ENCODE peak calls at places on chromosomes 3 and 15, in nine cellular contexts. E, O, H, S, T, W, N, Z and G are unnamed samples.

GRCh38 chr15:57003418-57003817 is 85.0 kb downstream of the TCF12 start:
- DNase-seq in T (peak; percentile 72), O (no peak), Z (no peak), W (no peak), S (peak; percentile 93), N (peak; percentile 87), H (no peak), E (no peak), G (no peak)

GRCh38 chr3:179450901-179451334 is 352 bp downstream of the GNB4 start:
- DNase-seq in O (no peak), S (peak; percentile 23), N (peak; percentile 25), E (peak; percentile 93), Z (no peak), T (no peak), H (no peak), W (no peak), G (peak; percentile 32)

GRCh38 chr3:41863024-41863423 is 98.9 kb downstream of the ULK4 start:
- DNase-seq in S (no peak), H (no peak), Z (no peak), T (peak; percentile 58), W (peak; percentile 55), O (peak; percentile 14), E (no peak), N (no peak), G (no peak)

GRCh38 chr3:56119575-56120349 is 348.5 kb downstream of the ERC2 start:
- DNase-seq in H (no peak), W (no peak), S (peak; percentile 18), E (no peak), N (no peak), Z (no peak), T (peak; percentile 32), O (no peak), G (peak; percentile 24)

GRCh38 chr3:43418601-43419272 is 132.4 kb downstream of the SNRK start:
- DNase-seq in T (peak; percentile 86), W (no peak), N (no peak), S (peak; percentile 71), O (no peak), Z (no peak), E (no peak), H (no peak), G (no peak)

GRCh38 chr15:79171320-79172031 is 80.9 kb upstream of the RASGRF1 start:
- DNase-seq in Z (no peak), E (no peak), H (no peak), W (peak; percentile 43), N (no peak), O (no peak), T (no peak), S (no peak), G (no peak)

GRCh38 chr3:12662593-12663310 is 1.2 kb downstream of the RAF1 start:
- DNase-seq in O (peak; percentile 24), H (peak; percentile 64), W (no peak), T (peak; percentile 45), N (no peak), E (peak; percentile 84), Z (peak; percentile 54), S (peak; percentile 55), G (peak; percentile 11)

GRCh38 chr15:96969892-96970710 is 639.6 kb downstream of the NR2F2 start:
- DNase-seq in W (no peak), E (peak; percentile 50), O (no peak), N (no peak), T (no peak), Z (no peak), S (no peak), H (no peak), G (no peak)

GRCh38 chr3:38647217-38647970 is 2.1 kb downstream of the SCN5A start:
- DNase-seq in S (no peak), Z (no peak), T (no peak), E (no peak), H (no peak), W (no peak), N (no peak), O (no peak), G (no peak)

GRCh38 chr3:38645601-38646000 is 3.9 kb downstream of the SCN5A start:
- DNase-seq in N (no peak), T (no peak), O (no peak), S (no peak), E (no peak), H (no peak), Z (no peak), W (no peak), G (no peak)

GRCh38 chr3:38648024-38648658 is 1.3 kb downstream of the SCN5A start:
- DNase-seq in T (no peak), S (no peak), H (no peak), N (no peak), O (no peak), W (peak; percentile 39), E (no peak), Z (no peak), G (no peak)

GRCh38 chr3:38646062-38646461 is 3.4 kb downstream of the SCN5A start:
- DNase-seq in E (no peak), T (no peak), O (no peak), S (no peak), N (no peak), W (peak; percentile 28), Z (no peak), H (no peak), G (no peak)

DNA sequence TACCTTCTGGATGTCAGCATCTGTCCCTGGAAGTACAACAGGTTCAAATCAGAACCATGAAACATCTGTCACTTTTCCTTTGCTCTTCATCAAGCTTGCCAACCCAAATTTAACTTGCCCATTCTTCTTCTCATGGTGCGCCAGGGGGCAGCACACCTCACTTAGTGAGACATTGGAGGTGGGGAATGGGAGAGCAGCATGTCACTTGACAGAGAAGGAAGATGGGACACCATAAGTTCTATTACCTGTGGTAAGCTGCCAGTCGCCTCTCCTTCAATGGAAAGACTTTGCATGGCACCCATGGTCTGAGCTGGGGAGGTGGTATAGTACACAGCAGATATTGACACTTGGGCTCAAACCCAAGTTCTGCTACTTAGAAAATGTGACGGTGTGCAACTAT is 2.9 kb downstream of the SCN5A start:
- DNase-seq in W (peak; percentile 49), S (peak; percentile 34), T (peak; percentile 32), H (peak; percentile 39), E (no peak), N (no peak), Z (no peak), O (no peak), G (no peak)
- TF ChIP-seq CTCF in W (peak; percentile 75), S (peak; percentile 51), T (peak; percentile 60), H (peak; percentile 7), E (no peak), N (peak; percentile 67), Z (no peak), O (peak; percentile 24), G (peak; percentile 14)

GRCh38 chr3:167772992-167773391 is 37.5 kb downstream of the SERPINI1 start:
- DNase-seq in O (no peak), T (no peak), S (no peak), N (no peak), H (no peak), E (no peak), Z (no peak), W (no peak), G (no peak)
- H3K27ac ChIP-seq in O (no peak overlapping the region), T (no peak overlapping the region), S (no peak overlapping the region), N (no peak overlapping the region), H (no peak overlapping the region), E (no peak overlapping the region), Z (no peak overlapping the region), W (no peak overlapping the region), G (no peak overlapping the region)

GRCh38 chr3:44867421-44868111 is 5.9 kb downstream of the TMEM42 start:
- DNase-seq in O (no peak), H (no peak), S (no peak), T (no peak), Z (no peak), N (no peak), W (no peak), E (no peak), G (no peak)

GRCh38 chr3:44860117-44860516 is 1.6 kb upstream of the TMEM42 start:
- DNase-seq in O (no peak), W (no peak), T (no peak), H (no peak), E (no peak), S (no peak), N (no peak), Z (no peak), G (no peak)

GRCh38 chr3:44862221-44862637 is 517 bp downstream of the TMEM42 start:
- DNase-seq in Z (no peak), O (peak; percentile 18), W (no peak), T (peak; percentile 11), E (no peak), S (peak; percentile 19), N (peak; percentile 7), H (no peak), G (peak; percentile 12)

GRCh38 chr3:44865272-44866005 is 3.7 kb downstream of the TMEM42 start:
- DNase-seq in Z (no peak), W (no peak), N (no peak), S (peak; percentile 76), H (no peak), T (no peak), O (no peak), E (no peak), G (no peak)

DNA sequence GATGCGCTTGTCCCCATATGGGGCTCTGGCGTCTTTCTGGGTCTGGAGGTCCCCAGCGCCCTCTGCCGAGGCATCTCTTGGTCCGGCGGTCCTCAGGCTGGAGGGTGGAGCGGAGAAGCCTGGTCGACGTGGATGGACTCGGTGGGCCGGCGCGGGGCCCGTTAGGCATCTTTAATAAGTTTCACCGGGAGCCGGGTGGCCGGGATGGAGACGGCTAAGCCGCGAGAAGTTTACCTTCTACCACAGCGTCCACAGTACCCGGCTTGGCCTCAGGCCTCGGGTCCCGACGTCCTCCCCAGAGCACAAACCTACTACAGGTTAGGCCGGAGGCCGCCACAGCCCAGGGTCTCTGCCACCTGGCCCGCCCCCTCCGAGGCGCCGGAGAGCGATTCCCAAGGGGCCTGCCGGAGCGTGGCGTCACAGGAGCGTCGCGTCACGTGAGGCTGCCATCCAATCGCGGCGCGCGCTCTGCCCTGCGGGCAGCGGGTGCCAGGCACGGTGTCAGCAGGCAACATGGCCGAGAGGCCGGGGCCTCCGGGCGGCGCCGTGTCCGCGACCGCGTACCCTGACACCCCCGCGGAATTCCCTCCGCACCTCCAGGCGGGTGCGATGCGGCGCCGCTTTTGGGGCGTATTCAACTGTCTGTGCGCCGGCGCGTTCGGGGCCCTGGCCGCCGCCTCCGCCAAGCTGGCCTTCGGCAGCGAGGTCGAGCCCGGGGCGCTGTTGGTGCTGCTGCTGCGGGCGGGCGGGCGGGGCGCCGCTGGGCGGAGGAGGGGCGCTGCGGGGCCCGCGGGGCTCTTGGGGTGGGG is at the start of gene TMEM42:
- DNase-seq in E (peak; percentile 97), T (peak; percentile 59), Z (peak; percentile 94), H (peak; percentile 93), W (peak; percentile 96), N (peak; percentile 79), O (peak; percentile 94), S (peak; percentile 90), G (peak; percentile 81)
- TF ChIP-seq CTCF in E (no peak), T (no peak), Z (peak; percentile 19), H (no peak), W (peak; percentile 32), N (peak; percentile 57), O (peak; percentile 34), S (peak; percentile 37), G (no peak)

DNA sequence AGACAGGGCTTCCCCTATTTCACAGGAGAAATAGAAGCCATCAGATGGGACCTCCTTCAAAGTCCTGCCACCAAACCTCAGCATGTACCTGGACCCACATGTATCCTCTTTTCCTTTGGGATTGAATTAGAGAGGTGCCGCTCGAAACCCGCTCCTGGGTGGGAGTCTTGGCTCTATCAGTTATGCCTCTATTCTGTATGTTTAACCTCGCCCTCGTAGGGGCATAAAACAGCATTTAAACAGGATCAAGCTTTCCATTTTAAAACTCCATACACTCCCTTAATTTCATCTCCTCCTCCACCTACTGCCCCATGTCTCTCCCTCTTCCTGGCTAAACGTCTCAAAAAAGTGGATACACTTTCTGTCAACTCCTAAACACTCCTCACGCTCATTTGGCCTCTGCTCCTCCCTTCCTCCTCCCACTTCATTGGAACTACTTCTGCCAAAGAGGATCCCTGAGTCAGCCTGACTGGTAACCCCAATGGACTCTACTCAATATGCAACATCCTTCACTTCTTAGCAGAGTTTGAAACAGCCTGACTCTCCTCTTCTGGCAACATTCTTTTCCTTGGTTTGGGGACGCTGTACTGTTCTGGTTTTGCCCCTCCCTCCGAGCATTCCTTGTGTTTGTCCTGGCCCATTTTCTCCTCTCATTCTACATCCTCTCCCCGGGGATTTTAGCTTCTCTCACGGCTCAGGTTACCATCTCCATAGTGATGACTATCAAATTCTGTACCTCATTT is 23.0 kb upstream of the MUC20 start:
- DNase-seq in N (peak; percentile 93), H (peak; percentile 6), E (no peak), O (no peak), Z (no peak), T (peak; percentile 55), S (peak; percentile 88), W (no peak), G (peak; percentile 81)
- H3K27ac ChIP-seq in N (peak overlapping the region; percentile 42), H (no peak overlapping the region), E (no peak overlapping the region), O (no peak overlapping the region), Z (no peak overlapping the region), T (no peak overlapping the region), S (peak overlapping the region; percentile 3), W (peak overlapping the region; percentile 4), G (peak overlapping the region; percentile 30)